ENCODE peak calls at places on chromosome 3, in eight cellular contexts. Z, T, D, F, Q, W, H and E are unnamed samples.

GRCh38 chr3:187989458-187990153 is 164.4 kb upstream of the LPP start:
- DNase-seq in D (no peak), F (no peak), W (no peak), Q (no peak), T (no peak), Z (no peak), H (no peak), E (no peak)

GRCh38 chr3:119293761-119294401 is at the start of gene ARHGAP31:
- DNase-seq in F (peak; percentile 68), Q (peak; percentile 45), H (peak; percentile 71), D (peak; percentile 91), W (peak; percentile 85), T (peak; percentile 55), Z (peak; percentile 72), E (peak; percentile 49)

GRCh38 chr3:112770026-112770626 is 76.5 kb downstream of the CD200R1L start:
- DNase-seq in D (no peak), T (no peak), W (peak; percentile 77), F (peak; percentile 65), H (no peak), Z (peak; percentile 17), Q (peak; percentile 85), E (peak; percentile 78)

GRCh38 chr3:111080357-111080937 is 8.8 kb downstream of the NECTIN3 start:
- DNase-seq in F (peak; percentile 83), D (no peak), Z (peak; percentile 36), T (no peak), Q (peak; percentile 26), W (no peak), H (no peak), E (no peak)

GRCh38 chr3:72258786-72259185 is 473.8 kb upstream of the PROK2 start:
- DNase-seq in Q (no peak), Z (no peak), F (no peak), W (no peak), D (no peak), T (no peak), H (no peak), E (no peak)

GRCh38 chr3:168620854-168621253 is 525.1 kb upstream of the GOLIM4 start:
- DNase-seq in H (peak; percentile 9), F (peak; percentile 40), D (no peak), Z (peak; percentile 66), W (no peak), Q (no peak), T (no peak), E (no peak)

GRCh38 chr3:74370342-74370741 is 244.1 kb downstream of the CNTN3 start:
- DNase-seq in D (no peak), W (no peak), H (no peak), T (no peak), Q (no peak), F (no peak), Z (no peak), E (no peak)

GRCh38 chr3:108835101-108835500 is 12.5 kb downstream of the TRAT1 start:
- DNase-seq in T (no peak), Z (no peak), F (no peak), W (no peak), D (peak; percentile 53), H (no peak), Q (no peak), E (no peak)

DNA sequence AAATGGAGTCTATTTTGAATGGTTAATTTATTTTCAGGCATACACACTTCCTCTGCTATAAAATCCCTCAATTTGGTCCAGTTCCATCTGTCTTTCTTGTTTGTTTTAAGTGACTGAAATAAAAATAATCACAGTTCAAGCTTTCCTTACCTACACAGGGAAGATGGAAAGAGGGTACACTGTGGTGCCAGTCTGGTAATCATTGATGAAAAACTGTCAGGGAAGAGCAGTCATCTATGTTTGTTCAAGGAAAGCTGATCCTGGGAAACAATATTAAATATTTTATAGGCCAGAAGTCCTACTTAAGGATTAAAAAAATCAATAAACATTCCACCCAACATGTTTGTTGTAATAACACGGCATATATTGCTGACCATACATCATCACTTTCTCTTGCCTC is 115.2 kb upstream of the KCNMB2 start:
- DNase-seq in Q (no peak), H (no peak), W (no peak), F (no peak), T (no peak), Z (no peak), D (no peak), E (no peak)
- H3K27ac ChIP-seq in Q (no peak overlapping the region), H (no peak overlapping the region), W (no peak overlapping the region), F (no peak overlapping the region), T (no peak overlapping the region), Z (no peak overlapping the region), D (no peak overlapping the region), E (no peak overlapping the region)

DNA sequence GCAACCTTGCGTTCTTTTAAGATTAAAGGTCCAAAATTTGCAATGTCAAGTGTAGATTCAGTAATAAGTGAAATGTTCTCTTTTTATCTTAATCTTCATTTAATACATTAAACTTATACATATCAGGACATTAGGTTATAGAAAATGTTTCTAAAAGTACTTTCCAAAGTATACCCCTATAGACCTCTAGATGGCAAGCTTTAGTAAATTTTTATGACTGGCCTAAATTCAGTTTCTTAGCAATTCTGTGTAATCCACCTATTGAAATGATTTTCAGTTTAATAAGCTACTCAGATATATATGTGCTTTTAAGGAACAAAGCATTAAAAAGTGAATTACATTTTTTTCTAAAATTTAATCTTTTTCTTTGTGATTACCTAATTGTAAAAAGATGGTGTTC is 342.2 kb downstream of the GBE1 start:
- DNase-seq in D (no peak), T (no peak), W (no peak), Z (peak; percentile 15), F (peak; percentile 46), Q (no peak), H (no peak), E (no peak)
- TF ChIP-seq CTCF in D (no peak), T (no peak), W (peak; percentile 56), Z (peak; percentile 61), F (no peak), Q (peak; percentile 51), H (peak; percentile 34), E (peak; percentile 70)

DNA sequence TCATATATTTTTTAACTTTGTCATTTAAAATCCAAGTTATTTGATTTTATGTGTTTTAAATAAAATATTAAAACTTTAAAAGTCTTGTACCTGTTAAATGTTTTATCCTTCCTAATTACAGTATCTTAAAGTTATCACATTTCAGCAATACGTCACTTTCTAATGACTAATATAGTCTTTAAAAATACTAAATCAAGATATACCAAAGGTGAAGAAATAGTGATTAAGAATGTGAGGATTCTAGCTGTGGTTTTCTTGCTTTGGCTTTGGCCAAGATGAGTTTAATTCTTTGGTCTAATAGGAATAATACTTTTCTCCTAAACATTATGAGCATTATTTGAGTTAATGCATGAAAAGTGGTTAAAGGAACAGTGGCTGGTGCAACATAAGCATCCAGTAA is 13.9 kb downstream of the SETD5 start:
- DNase-seq in H (no peak), D (no peak), W (no peak), T (no peak), Q (no peak), Z (no peak), F (no peak), E (no peak)
- H3K4me1 ChIP-seq in H (peaks cover 35% of the 10 kb centered on the region), D (peaks cover 47% of the 10 kb centered on the region), W (peaks cover 75% of the 10 kb centered on the region), T (peaks cover 5% of the 10 kb centered on the region), Q (peaks cover 11% of the 10 kb centered on the region), Z (no peaks in the 10 kb centered on the region), F (peaks cover 5% of the 10 kb centered on the region), E (peaks cover 15% of the 10 kb centered on the region)

DNA sequence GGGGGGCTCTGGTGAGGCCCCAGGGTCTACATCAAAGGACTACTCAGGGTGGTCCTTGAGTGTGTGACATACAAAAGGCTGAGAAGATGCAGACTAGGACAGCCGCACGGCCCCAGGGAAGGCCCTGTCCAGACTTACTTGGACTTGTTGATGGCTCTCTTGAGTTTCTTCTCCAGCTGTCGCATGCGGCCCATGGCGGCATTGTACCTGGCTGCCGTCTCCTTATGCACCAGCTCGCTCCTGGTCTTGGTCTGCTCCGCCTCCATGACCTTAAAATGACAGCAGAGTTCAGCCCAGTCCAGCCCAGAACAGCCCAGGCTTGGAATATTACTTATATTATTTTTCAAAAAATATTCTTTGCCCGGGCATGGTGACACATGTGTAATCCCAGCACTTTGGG is 56.0 kb downstream of the CAPN7 start:
- DNase-seq in T (no peak), W (no peak), H (no peak), Q (no peak), Z (no peak), F (no peak), D (no peak), E (no peak)
- H3K27ac ChIP-seq in T (peak overlapping the region; percentile 30), W (no peak overlapping the region), H (no peak overlapping the region), Q (no peak overlapping the region), Z (no peak overlapping the region), F (no peak overlapping the region), D (no peak overlapping the region), E (no peak overlapping the region)

DNA sequence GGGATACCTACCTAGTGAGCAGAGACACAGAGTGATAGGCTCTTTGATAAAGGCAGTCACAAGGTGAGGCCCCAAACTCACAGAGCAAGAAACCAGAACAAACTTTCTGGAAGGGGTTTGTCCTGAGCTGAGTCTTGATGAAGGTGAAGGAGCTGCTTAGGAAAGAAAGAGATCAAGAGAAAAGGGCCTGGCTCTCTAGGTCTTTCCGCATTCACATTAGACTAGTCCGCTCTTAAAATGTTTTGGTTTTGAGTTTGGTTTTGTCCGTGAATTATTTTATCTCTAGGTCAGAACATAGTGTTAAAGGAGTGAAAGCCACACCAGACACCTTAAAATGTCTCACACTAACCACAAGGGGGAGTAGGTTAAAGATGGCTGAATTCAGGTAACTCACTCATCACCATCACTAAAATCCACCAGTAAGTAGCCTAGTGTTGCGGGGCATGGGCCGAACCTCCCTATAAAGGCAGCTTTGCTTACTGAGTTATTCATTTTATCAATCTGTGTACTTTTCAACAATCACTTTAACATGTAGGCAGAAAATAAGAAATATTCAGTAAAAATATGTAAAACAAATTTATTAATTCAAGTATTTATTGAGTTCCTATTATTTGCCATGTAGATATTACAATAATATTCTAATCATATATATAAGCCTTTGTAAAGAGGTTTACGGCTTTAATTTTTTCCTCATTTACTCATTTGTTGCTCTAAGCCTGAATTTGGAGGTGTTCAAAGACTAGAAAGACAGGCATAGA is 121.5 kb upstream of the TSC22D2 start:
- DNase-seq in T (no peak), D (no peak), W (no peak), Z (peak; percentile 64), F (peak; percentile 64), H (no peak), Q (peak; percentile 56), E (peak; percentile 64)
- TF ChIP-seq CTCF in T (peak; percentile 35), D (peak; percentile 65), W (peak; percentile 65), Z (peak; percentile 67), F (peak; percentile 16), H (peak; percentile 59), Q (peak; percentile 57), E (peak; percentile 82)

DNA sequence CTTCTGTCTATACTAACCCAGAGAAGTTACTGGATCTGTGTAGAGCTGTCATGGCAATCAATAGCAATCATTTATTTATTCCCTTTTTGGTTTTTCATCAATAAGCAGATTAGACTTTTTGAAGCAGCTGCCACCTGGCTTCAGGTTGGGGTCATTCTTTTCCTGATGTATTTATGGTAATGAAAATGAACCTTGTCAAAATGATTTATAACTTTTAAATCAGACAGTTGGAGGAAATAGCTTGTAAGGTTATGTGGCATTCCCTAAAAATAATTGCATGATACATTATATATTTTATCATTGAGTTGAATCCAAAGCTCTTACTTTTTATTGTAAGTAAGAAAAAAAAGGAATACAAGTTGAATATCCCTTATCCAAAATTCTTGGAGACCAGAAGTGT is 8.6 kb downstream of the TIPARP start:
- DNase-seq in Q (no peak), Z (no peak), F (no peak), H (no peak), W (no peak), D (no peak), T (no peak), E (no peak)
- H3K4me1 ChIP-seq in Q (peaks cover 89% of the 10 kb centered on the region), Z (peaks cover 24% of the 10 kb centered on the region), F (peaks cover 20% of the 10 kb centered on the region), H (peaks cover 45% of the 10 kb centered on the region), W (peaks cover 98% of the 10 kb centered on the region), D (peaks cover 57% of the 10 kb centered on the region), T (peaks cover 10% of the 10 kb centered on the region), E (peaks cover 61% of the 10 kb centered on the region)

GRCh38 chr3:30551927-30552326 is 54.5 kb upstream of the TGFBR2 start:
- DNase-seq in F (no peak), W (no peak), Z (no peak), Q (no peak), H (no peak), D (no peak), T (no peak), E (no peak)
- H3K27ac ChIP-seq in F (no peak overlapping the region), W (no peak overlapping the region), Z (no peak overlapping the region), Q (no peak overlapping the region), H (no peak overlapping the region), D (no peak overlapping the region), T (no peak overlapping the region), E (no peak overlapping the region)